ENCODE peak calls at places on chromosomes 2 and 18, in eight cellular contexts. R, U, K, C, D, Y, B and S are unnamed samples. For H3K4me1 and H3K9me2, the result is how much of the 10 kb centered on the place peaks cover.

GRCh38 chr2:233360771-233361176 is 6.5 kb downstream of the DGKD start:
- DNase-seq in R (no peak), U (no peak), K (no peak), C (no peak), D (no peak), Y (peak), B (no peak), S (peak)

GRCh38 chr2:176435691-176436215 is 166.5 kb downstream of the MTX2 start:
- DNase-seq in R (no peak), U (no peak), K (no peak), C (no peak), D (no peak), Y (no peak), B (no peak), S (no peak)

GRCh38 chr2:8989536-8990079 is 13.9 kb downstream of the MBOAT2 start:
- DNase-seq in R (no peak), U (no peak), K (no peak), C (no peak), D (no peak), Y (no peak), B (no peak), S (no peak)

GRCh38 chr2:202149155-202149762 is 76.2 kb downstream of the KIAA2012 start:
- DNase-seq in R (peak), U (no peak), K (no peak), C (no peak), D (no peak), Y (peak), B (no peak), S (no peak)

GRCh38 chr2:46887028-46887885 is 28.3 kb downstream of the MCFD2 start:
- DNase-seq in R (peak), U (peak), K (no peak), C (no peak), D (no peak), Y (no peak), B (no peak), S (no peak)

GRCh38 chr2:63049291-63050185 is 1.1 kb upstream of the OTX1 start:
- DNase-seq in R (peak), U (peak), K (no peak), C (no peak), D (no peak), Y (peak), B (peak), S (peak)

GRCh38 chr2:126723281-126723815 is 67.4 kb downstream of the GYPC start:
- DNase-seq in R (no peak), U (no peak), K (no peak), C (no peak), D (no peak), Y (no peak), B (no peak), S (no peak)

GRCh38 chr2:37585982-37586621 is 85.3 kb downstream of the CDC42EP3 start:
- DNase-seq in R (peak), U (peak), K (no peak), C (peak), D (peak), Y (no peak), B (no peak), S (peak)

GRCh38 chr2:134206573-134206972 is 47.3 kb upstream of the MGAT5 start:
- DNase-seq in R (peak), U (peak), K (no peak), C (no peak), D (no peak), Y (no peak), B (no peak), S (no peak)

GRCh38 chr2:14292964-14293363 is 339.6 kb upstream of the LRATD1 start:
- DNase-seq in R (no peak), U (no peak), K (no peak), C (no peak), D (no peak), Y (no peak), B (no peak), S (no peak)

GRCh38 chr2:14297906-14298305 is 334.6 kb upstream of the LRATD1 start:
- DNase-seq in R (no peak), U (no peak), K (no peak), C (no peak), D (no peak), Y (no peak), B (no peak), S (no peak)

GRCh38 chr2:14301331-14301730 is 331.2 kb upstream of the LRATD1 start:
- DNase-seq in R (no peak), U (no peak), K (no peak), C (no peak), D (no peak), Y (peak), B (no peak), S (no peak)

GRCh38 chr2:14297340-14297739 is 335.2 kb upstream of the LRATD1 start:
- DNase-seq in R (no peak), U (peak), K (no peak), C (no peak), D (no peak), Y (no peak), B (no peak), S (no peak)
- TF ChIP-seq EZH2phosphoT487 in R (no peak), U (no peak), K (no peak), C (no peak), D (no peak), Y (no peak), B (no peak), S (no peak)

GRCh38 chr2:223935459-223936125 is 9.5 kb downstream of the WDFY1 start:
- DNase-seq in R (no peak), U (no peak), K (no peak), C (no peak), D (no peak), Y (no peak), B (no peak), S (no peak)

GRCh38 chr2:223933098-223933800 is 11.9 kb downstream of the WDFY1 start:
- DNase-seq in R (no peak), U (no peak), K (no peak), C (no peak), D (no peak), Y (no peak), B (peak), S (no peak)

GRCh38 chr2:223937535-223937934 is 7.6 kb downstream of the WDFY1 start:
- DNase-seq in R (no peak), U (no peak), K (no peak), C (no peak), D (no peak), Y (peak), B (no peak), S (no peak)

GRCh38 chr2:223934870-223935269 is 10.3 kb downstream of the WDFY1 start:
- DNase-seq in R (no peak), U (no peak), K (no peak), C (no peak), D (no peak), Y (peak), B (no peak), S (no peak)

DNA sequence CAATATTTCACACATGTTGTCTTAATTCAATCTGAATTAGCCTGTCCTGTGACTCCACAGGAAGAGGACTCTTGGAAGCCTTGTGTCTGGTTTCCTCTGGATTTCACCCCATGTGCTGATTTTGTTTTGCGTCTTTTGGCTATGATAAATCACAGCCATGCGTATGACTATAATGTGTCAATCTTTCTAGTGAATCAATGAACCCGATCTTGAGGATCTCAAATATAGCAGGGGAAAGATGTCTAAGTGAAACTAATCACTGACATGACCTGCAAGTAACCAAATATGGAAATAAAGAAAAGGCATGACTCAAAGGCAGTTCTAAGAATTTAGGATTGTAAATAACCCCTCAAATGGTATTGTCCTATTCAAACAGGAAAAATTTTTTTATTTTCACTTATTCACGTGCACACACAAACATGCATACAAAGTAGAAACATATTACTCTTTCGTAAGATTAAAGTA is 8.2 kb downstream of the WDFY1 start:
- DNase-seq in R (peak), U (no peak), K (no peak), C (no peak), D (no peak), Y (no peak), B (no peak), S (no peak)
- H3K4me1 ChIP-seq in R (half or more), U (under half), K (under half), C (under half), D (under half), Y (half or more), B (under half), S (under half)

GRCh38 chr2:234983011-234983726 is 31.4 kb downstream of the SH3BP4 start:
- DNase-seq in R (no peak), U (no peak), K (peak), C (no peak), D (no peak), Y (no peak), B (no peak), S (no peak)

GRCh38 chr2:234979204-234980167 is 27.7 kb downstream of the SH3BP4 start:
- DNase-seq in R (peak), U (peak), K (no peak), C (no peak), D (no peak), Y (no peak), B (no peak), S (no peak)

GRCh38 chr2:234982096-234982834 is 30.4 kb downstream of the SH3BP4 start:
- DNase-seq in R (no peak), U (no peak), K (no peak), C (no peak), D (no peak), Y (no peak), B (no peak), S (no peak)

GRCh38 chr2:234980476-234981187 is 28.8 kb downstream of the SH3BP4 start:
- DNase-seq in R (no peak), U (peak), K (no peak), C (no peak), D (no peak), Y (no peak), B (no peak), S (peak)

GRCh38 chr2:234981197-234982095 is 29.6 kb downstream of the SH3BP4 start:
- DNase-seq in R (peak), U (peak), K (no peak), C (no peak), D (peak), Y (peak), B (peak), S (peak)
- H3K9me2 ChIP-seq in R (under half), U (under half), K (under half), C (under half), D (under half), Y (under half), B (under half), S (under half)

DNA sequence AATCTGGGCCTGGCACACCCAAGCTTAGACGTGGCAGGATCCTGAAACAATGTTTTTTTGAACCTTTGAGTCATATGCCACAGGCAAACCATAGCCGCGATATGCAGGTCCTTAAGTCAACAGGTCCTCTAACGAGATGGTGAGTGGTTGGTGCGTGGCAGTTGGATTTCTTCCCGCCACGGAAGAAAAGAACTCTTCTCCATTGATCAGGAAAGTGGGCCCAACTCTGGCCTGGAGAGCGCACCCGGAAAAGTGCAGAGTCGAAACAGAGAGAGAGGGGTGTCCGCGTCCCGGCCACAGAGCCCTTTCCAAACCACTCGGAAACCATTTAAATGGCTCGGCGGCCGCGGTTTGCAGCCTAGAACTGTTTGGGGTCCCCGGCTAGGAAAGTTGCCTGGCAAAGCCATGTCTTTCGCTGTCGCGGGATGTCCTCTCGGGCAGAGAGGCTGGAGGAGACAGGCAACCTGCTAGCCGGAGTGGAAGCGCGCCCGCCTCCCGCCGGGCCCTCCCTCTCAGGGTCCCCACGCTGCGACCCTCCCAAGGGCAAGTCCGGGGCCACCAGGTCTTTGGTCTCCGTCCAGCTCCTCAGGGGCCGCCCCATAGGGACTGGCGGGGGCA is 777 bp downstream of the GALNT3 start:
- DNase-seq in R (peak), U (peak), K (no peak), C (no peak), D (peak), Y (peak), B (no peak), S (peak)
- TF ChIP-seq EZH2phosphoT487 in R (no peak), U (no peak), K (no peak), C (no peak), D (no peak), Y (no peak), B (no peak), S (no peak)

GRCh38 chr18:28108254-28108653 is 68.7 kb downstream of the CDH2 start:
- DNase-seq in R (no peak), U (no peak), K (no peak), C (no peak), D (no peak), Y (no peak), B (no peak), S (no peak)
- H3K4me1 ChIP-seq in R (half or more), U (under half), K (under half), C (under half), D (under half), Y (under half), B (under half), S (under half)